ENCODE peak calls at places on chromosomes 3 and 15, in seven cellular contexts. F is tibial nerve, W is RWPE1, C is A549, J is dorsolateral prefrontal cortex, N is tibial artery, U is Peyer's patch. M is an unnamed sample.

GRCh38 chr15:75346796-75347221 is at the start of gene NEIL1:
- DNase-seq in F (no peak), W (no peak), C (no peak), J (peak), N (no peak), U (no peak), M (no peak)

GRCh38 chr3:152524198-152525140 is 255.7 kb downstream of the MBNL1 start:
- DNase-seq in F (peak), W (peak), C (no peak), J (peak), N (peak), U (peak), M (peak)

GRCh38 chr3:130770637-130771036 is 24.0 kb upstream of the PIK3R4 start:
- DNase-seq in F (no peak), W (no peak), C (no peak), J (no peak), N (no peak), U (no peak), M (no peak)

GRCh38 chr15:74735305-74735704 is 10.0 kb upstream of the CYP1A1 start:
- DNase-seq in F (no peak), W (no peak), C (no peak), J (no peak), N (no peak), U (no peak), M (no peak)

GRCh38 chr15:98649996-98650870 is 1.9 kb downstream of the IGF1R start:
- DNase-seq in F (peak), W (no peak), C (no peak), J (peak), N (no peak), U (peak), M (no peak)

GRCh38 chr3:108090066-108090700 is 648 bp downstream of the CD47 start:
- DNase-seq in F (peak), W (peak), C (no peak), J (peak), N (peak), U (peak), M (no peak)

GRCh38 chr3:107450254-107450653 is 72.5 kb upstream of the BBX start:
- DNase-seq in F (no peak), W (no peak), C (no peak), J (no peak), N (no peak), U (no peak), M (no peak)

GRCh38 chr3:58994746-58995330 is 55.0 kb downstream of the CFAP20DC start:
- DNase-seq in F (peak), W (peak), C (peak), J (no peak), N (no peak), U (no peak), M (peak)

GRCh38 chr3:157142315-157142714 is 17.6 kb downstream of the CCNL1 start:
- DNase-seq in F (no peak), W (no peak), C (no peak), J (no peak), N (no peak), U (no peak), M (no peak)

GRCh38 chr3:171838218-171838720 is 4.9 kb upstream of the TMEM212 start:
- DNase-seq in F (peak), W (no peak), C (no peak), J (no peak), N (peak), U (no peak), M (no peak)

GRCh38 chr3:117200962-117201361 is 491.4 kb downstream of the TUSC7 start:
- DNase-seq in F (no peak), W (no peak), C (no peak), J (no peak), N (no peak), U (no peak), M (no peak)

GRCh38 chr3:33424606-33425453 is 15.4 kb downstream of the UBP1 start:
- DNase-seq in F (no peak), W (no peak), C (no peak), J (no peak), N (no peak), U (no peak), M (no peak)

GRCh38 chr3:33419948-33420347 is 20.3 kb downstream of the UBP1 start:
- DNase-seq in F (no peak), W (no peak), C (no peak), J (no peak), N (no peak), U (no peak), M (no peak)

GRCh38 chr3:33425456-33425855 is 14.7 kb downstream of the UBP1 start:
- DNase-seq in F (no peak), W (no peak), C (no peak), J (peak), N (no peak), U (no peak), M (no peak)

GRCh38 chr3:33417051-33417673 is 23.0 kb downstream of the UBP1 start:
- DNase-seq in F (no peak), W (peak), C (no peak), J (no peak), N (no peak), U (no peak), M (no peak)

DNA sequence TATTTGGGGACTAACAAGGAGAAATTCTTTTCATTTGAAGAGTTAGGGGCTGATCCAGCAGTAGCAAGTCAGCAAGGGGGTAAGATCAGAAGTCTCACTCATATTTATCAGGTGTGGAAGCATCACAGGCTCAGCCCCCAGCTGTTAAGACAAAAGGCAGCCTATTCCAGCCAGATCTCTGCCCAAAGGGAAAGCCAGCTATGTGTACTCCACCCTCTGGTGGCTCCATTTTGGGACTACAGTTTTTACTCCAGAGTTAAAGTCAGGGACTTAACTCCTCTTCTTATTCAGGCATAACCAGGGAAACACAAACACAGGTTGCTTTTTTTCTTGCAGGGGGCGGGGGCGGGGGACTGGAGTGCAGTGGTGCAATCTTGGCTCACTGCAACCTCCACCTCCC is 19.2 kb downstream of the UBP1 start:
- DNase-seq in F (no peak), W (no peak), C (no peak), J (no peak), N (no peak), U (no peak), M (no peak)
- TF ChIP-seq CTCF in F (no peak), W (no peak), C (no peak), J (no peak), N (no peak), U (no peak), M (no peak)

DNA sequence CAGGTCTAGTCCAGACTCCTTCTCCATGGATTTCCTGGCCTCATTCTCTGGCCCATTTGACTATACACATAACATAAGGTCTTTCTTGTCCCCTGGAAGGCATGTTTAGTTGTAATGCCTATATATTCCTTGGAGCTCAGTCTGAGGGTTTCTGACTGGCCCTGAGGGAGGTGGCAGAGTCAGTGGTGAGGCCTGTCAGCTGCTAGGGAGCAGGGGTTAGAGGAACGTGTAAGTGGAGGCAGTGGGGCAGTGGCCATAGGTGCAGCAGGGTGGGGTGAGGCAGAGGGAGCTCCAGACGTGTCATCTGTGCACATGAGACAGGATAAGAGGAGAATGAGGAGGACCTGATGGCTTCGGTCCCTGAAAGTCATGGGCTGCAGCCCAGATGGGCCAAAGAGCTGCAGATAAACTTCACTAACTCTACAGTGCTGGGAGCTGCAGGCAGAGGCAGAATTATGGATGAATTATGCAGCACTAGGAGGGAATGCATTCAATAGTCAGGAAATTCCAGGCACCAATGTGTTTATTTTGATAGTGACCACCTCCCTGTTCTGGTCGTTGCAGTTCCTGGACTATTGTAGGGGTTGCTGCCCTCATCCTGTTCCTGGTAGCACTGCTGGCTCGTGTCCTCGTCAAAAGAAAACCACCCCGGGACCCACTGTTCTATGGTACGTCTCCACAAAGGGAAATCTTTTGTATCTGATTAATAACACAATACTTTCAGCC is 5.0 kb downstream of the TM6SF1 start:
- DNase-seq in F (no peak), W (no peak), C (no peak), J (no peak), N (no peak), U (no peak), M (peak)
- TF ChIP-seq CTCF in F (no peak), W (no peak), C (no peak), J (no peak), N (no peak), U (no peak), M (peak)

DNA sequence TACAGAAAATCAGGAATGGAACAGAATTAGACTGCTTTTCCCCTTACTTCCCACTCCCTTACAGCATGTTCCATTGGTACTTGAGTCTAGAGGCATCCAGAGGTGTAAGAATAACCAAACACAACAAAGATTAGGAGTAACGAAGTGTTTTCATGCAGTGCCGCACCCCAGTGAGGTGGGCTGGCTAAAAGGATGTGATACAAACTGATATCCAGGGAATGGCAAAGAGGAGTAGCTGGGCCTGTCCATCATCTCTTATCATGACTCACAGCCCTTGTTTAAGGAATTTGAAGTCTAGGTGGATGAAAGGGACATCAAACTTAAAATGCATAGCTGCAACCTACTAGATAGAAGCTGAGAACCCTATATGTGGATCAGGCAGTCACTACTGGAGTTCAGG is 16.4 kb downstream of the SCG5 start:
- DNase-seq in F (no peak), W (no peak), C (no peak), J (no peak), N (no peak), U (no peak), M (no peak)
- TF ChIP-seq CTCF in F (no peak), W (no peak), C (no peak), J (no peak), N (no peak), U (no peak), M (no peak)

GRCh38 chr15:68426149-68426548 is 5.8 kb downstream of the ITGA11 start:
- DNase-seq in F (no peak), W (no peak), C (no peak), J (no peak), N (no peak), U (no peak), M (no peak)

GRCh38 chr15:68425428-68426060 is 6.4 kb downstream of the ITGA11 start:
- DNase-seq in F (no peak), W (no peak), C (no peak), J (no peak), N (no peak), U (no peak), M (no peak)

GRCh38 chr15:68421798-68422402 is 10.1 kb downstream of the ITGA11 start:
- DNase-seq in F (no peak), W (no peak), C (no peak), J (no peak), N (no peak), U (no peak), M (no peak)

GRCh38 chr15:68424754-68425390 is 7.1 kb downstream of the ITGA11 start:
- DNase-seq in F (no peak), W (no peak), C (no peak), J (no peak), N (no peak), U (no peak), M (no peak)

DNA sequence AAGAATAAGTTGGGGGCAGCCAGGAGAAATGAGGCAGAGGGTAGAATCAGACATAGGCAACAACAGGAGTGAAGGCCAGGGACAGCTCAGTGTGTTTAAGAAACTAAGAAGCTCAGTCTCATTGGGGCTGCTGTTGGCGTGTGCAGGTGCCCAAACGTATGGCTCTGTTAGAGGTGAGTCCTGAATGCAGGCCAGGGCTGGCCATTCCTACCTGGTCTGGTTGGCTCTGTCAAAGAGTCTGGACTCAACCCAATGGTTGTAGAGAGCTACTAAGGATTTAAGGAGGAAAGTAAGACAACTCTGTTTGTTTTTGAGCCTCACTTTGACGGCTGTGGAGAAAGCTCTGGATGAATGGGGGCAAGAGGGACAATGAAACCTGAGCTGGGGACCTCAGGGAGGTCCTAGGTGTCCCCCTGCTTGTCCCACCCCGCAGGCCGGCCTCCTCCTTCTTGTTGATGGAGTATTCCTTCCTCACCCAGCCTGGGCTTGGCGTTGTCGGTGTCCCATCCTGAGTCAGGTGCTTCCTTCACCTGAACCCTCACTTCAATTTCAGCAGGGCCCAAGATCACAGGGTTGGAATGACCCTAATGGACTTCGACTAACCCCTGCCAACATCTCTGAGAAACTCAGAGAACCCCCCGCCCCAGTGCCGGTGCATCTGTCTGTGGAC is 8.5 kb downstream of the ITGA11 start:
- DNase-seq in F (no peak), W (no peak), C (no peak), J (no peak), N (no peak), U (no peak), M (no peak)
- TF ChIP-seq CTCF in F (no peak), W (no peak), C (no peak), J (no peak), N (no peak), U (no peak), M (no peak)

GRCh38 chr3:57126244-57126643 is 38.9 kb downstream of the IL17RD start:
- DNase-seq in F (no peak), W (no peak), C (no peak), J (no peak), N (no peak), U (no peak), M (no peak)
- TF ChIP-seq CTCF in F (no peak), W (no peak), C (no peak), J (no peak), N (no peak), U (no peak), M (no peak)

GRCh38 chr3:143343031-143343430 is 223.5 kb downstream of the CHST2 start:
- DNase-seq in F (no peak), W (no peak), C (no peak), J (no peak), N (no peak), U (no peak), M (no peak)

GRCh38 chr3:143343944-143344343 is 224.4 kb downstream of the CHST2 start:
- DNase-seq in F (no peak), W (no peak), C (no peak), J (no peak), N (no peak), U (no peak), M (no peak)

GRCh38 chr3:143344516-143345165 is 225.1 kb downstream of the CHST2 start:
- DNase-seq in F (no peak), W (no peak), C (no peak), J (no peak), N (no peak), U (no peak), M (no peak)

GRCh38 chr3:143337387-143337786 is 217.8 kb downstream of the CHST2 start:
- DNase-seq in F (no peak), W (no peak), C (no peak), J (no peak), N (no peak), U (no peak), M (no peak)

GRCh38 chr3:143339451-143339850 is 219.9 kb downstream of the CHST2 start:
- DNase-seq in F (no peak), W (no peak), C (no peak), J (no peak), N (no peak), U (no peak), M (no peak)
- TF ChIP-seq CTCF in F (no peak), W (no peak), C (no peak), J (no peak), N (no peak), U (no peak), M (no peak)

DNA sequence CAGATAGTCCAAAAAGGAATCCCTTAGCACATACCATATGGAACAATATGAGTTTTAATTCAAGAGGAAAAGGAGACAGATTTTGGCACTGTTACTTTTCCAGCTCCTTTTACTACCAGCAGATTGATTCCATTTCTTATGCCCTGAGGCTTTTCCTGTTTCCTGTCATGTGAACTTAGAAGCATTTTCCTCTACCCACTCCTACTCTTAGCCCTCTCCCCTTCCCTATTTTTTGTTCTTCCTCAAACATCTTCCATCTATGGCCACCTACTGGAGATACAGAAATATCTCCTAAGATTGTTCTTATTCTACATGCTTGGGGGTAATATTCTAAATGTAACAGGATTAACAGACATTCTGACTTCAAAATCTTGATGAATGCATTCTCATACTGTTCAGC is 207.8 kb downstream of the CHST2 start:
- DNase-seq in F (no peak), W (peak), C (no peak), J (no peak), N (no peak), U (no peak), M (peak)
- TF ChIP-seq CTCF in F (no peak), W (no peak), C (no peak), J (no peak), N (no peak), U (no peak), M (peak)

GRCh38 chr3:145776782-145777408 is 384.1 kb downstream of the PLOD2 start:
- DNase-seq in F (peak), W (peak), C (peak), J (no peak), N (no peak), U (no peak), M (peak)
- TF ChIP-seq CTCF in F (peak), W (peak), C (peak), J (peak), N (no peak), U (no peak), M (peak)

M was measured in HFF-Myc.